ENCODE peak calls at places on chromosomes 16 and 17, in six cellular contexts. One of them, this sample, is unnamed. For H3K36me3, the result is how much of the 10 kb centered on the place peaks cover.

GRCh38 chr17:67570797-67571196 is 146.9 kb upstream of the NOL11 start:
- DNase-seq in esophagus squamous epithelium: no peak
- DNase-seq in CD4-positive, alpha-beta memory T cell: no peak
- DNase-seq in stomach: no peak
- DNase-seq in neuronal stem cell: no peak
- DNase-seq in BE2C: no peak
- DNase-seq in this sample: no peak

GRCh38 chr16:56657555-56658430 is at the start of gene MT1F:
- DNase-seq in esophagus squamous epithelium: no peak
- DNase-seq in stomach: peak
- DNase-seq in neuronal stem cell: peak
- DNase-seq in CD4-positive, alpha-beta memory T cell: peak
- DNase-seq in BE2C: peak
- DNase-seq in this sample: peak

GRCh38 chr17:48219605-48220004 is 112.0 kb downstream of the SNX11 start:
- DNase-seq in esophagus squamous epithelium: no peak
- DNase-seq in CD4-positive, alpha-beta memory T cell: no peak
- DNase-seq in BE2C: no peak
- DNase-seq in neuronal stem cell: no peak
- DNase-seq in stomach: no peak
- DNase-seq in this sample: peak

GRCh38 chr17:41737680-41738023 is 3.2 kb upstream of the HAP1 start:
- DNase-seq in stomach: no peak
- DNase-seq in BE2C: no peak
- DNase-seq in neuronal stem cell: no peak
- DNase-seq in esophagus squamous epithelium: no peak
- DNase-seq in CD4-positive, alpha-beta memory T cell: no peak
- DNase-seq in this sample: no peak

GRCh38 chr17:29567362-29568330 is 809 bp upstream of the ABHD15 start:
- DNase-seq in neuronal stem cell: peak
- DNase-seq in CD4-positive, alpha-beta memory T cell: peak
- DNase-seq in BE2C: peak
- DNase-seq in stomach: peak
- DNase-seq in esophagus squamous epithelium: no peak
- DNase-seq in this sample: no peak

GRCh38 chr16:57797526-57798266 is 4.6 kb downstream of the KIFC3 start:
- DNase-seq in stomach: peak
- DNase-seq in CD4-positive, alpha-beta memory T cell: no peak
- DNase-seq in esophagus squamous epithelium: no peak
- DNase-seq in neuronal stem cell: no peak
- DNase-seq in BE2C: no peak
- DNase-seq in this sample: no peak

GRCh38 chr16:85556456-85557082 is 56.6 kb upstream of the GSE1 start:
- DNase-seq in neuronal stem cell: no peak
- DNase-seq in stomach: peak
- DNase-seq in BE2C: peak
- DNase-seq in CD4-positive, alpha-beta memory T cell: peak
- DNase-seq in esophagus squamous epithelium: no peak
- DNase-seq in this sample: no peak

GRCh38 chr17:35679007-35679682 is 52.3 kb upstream of the RASL10B start:
- DNase-seq in stomach: no peak
- DNase-seq in BE2C: no peak
- DNase-seq in neuronal stem cell: no peak
- DNase-seq in esophagus squamous epithelium: no peak
- DNase-seq in CD4-positive, alpha-beta memory T cell: no peak
- DNase-seq in this sample: no peak

GRCh38 chr16:83807710-83808572 is at the start of gene HSBP1:
- DNase-seq in stomach: peak
- DNase-seq in BE2C: peak
- DNase-seq in neuronal stem cell: peak
- DNase-seq in CD4-positive, alpha-beta memory T cell: peak
- DNase-seq in esophagus squamous epithelium: peak
- DNase-seq in this sample: peak

GRCh38 chr16:84369938-84370627 is 1.7 kb downstream of the ATP2C2 start:
- DNase-seq in stomach: no peak
- DNase-seq in neuronal stem cell: no peak
- DNase-seq in CD4-positive, alpha-beta memory T cell: no peak
- DNase-seq in esophagus squamous epithelium: no peak
- DNase-seq in BE2C: no peak
- DNase-seq in this sample: no peak

GRCh38 chr16:67399749-67400704 is 6.7 kb upstream of the TPPP3 start:
- DNase-seq in stomach: no peak
- DNase-seq in esophagus squamous epithelium: no peak
- DNase-seq in neuronal stem cell: no peak
- DNase-seq in BE2C: peak
- DNase-seq in CD4-positive, alpha-beta memory T cell: no peak
- DNase-seq in this sample: no peak

GRCh38 chr16:70250748-70251650 is 741 bp downstream of the EXOSC6 start:
- DNase-seq in esophagus squamous epithelium: no peak
- DNase-seq in stomach: peak
- DNase-seq in BE2C: peak
- DNase-seq in neuronal stem cell: peak
- DNase-seq in CD4-positive, alpha-beta memory T cell: no peak
- DNase-seq in this sample: no peak

GRCh38 chr17:13385481-13385907 is 216.2 kb downstream of the HS3ST3A1 start:
- DNase-seq in esophagus squamous epithelium: no peak
- DNase-seq in stomach: no peak
- DNase-seq in BE2C: no peak
- DNase-seq in CD4-positive, alpha-beta memory T cell: no peak
- DNase-seq in neuronal stem cell: no peak
- DNase-seq in this sample: no peak

GRCh38 chr17:19264681-19265080 is 27.5 kb downstream of the EPN2 start:
- DNase-seq in CD4-positive, alpha-beta memory T cell: no peak
- DNase-seq in esophagus squamous epithelium: no peak
- DNase-seq in BE2C: no peak
- DNase-seq in neuronal stem cell: no peak
- DNase-seq in stomach: no peak
- DNase-seq in this sample: no peak

GRCh38 chr17:16676645-16677044 is 13.4 kb upstream of the CCDC144A start:
- DNase-seq in esophagus squamous epithelium: no peak
- DNase-seq in neuronal stem cell: no peak
- DNase-seq in BE2C: no peak
- DNase-seq in stomach: no peak
- DNase-seq in CD4-positive, alpha-beta memory T cell: no peak
- DNase-seq in this sample: no peak

GRCh38 chr17:77459018-77459755 is 318.4 kb downstream of the SEC14L1 start:
- DNase-seq in neuronal stem cell: no peak
- DNase-seq in BE2C: no peak
- DNase-seq in stomach: no peak
- DNase-seq in CD4-positive, alpha-beta memory T cell: peak
- DNase-seq in esophagus squamous epithelium: no peak
- DNase-seq in this sample: no peak

GRCh38 chr17:34241062-34241461 is 14.0 kb upstream of the CCL2 start:
- DNase-seq in BE2C: no peak
- DNase-seq in esophagus squamous epithelium: no peak
- DNase-seq in stomach: peak
- DNase-seq in neuronal stem cell: no peak
- DNase-seq in CD4-positive, alpha-beta memory T cell: no peak
- DNase-seq in this sample: no peak

GRCh38 chr17:19787733-19788357 is 39.7 kb upstream of the ALDH3A1 start:
- DNase-seq in CD4-positive, alpha-beta memory T cell: no peak
- DNase-seq in stomach: no peak
- DNase-seq in neuronal stem cell: no peak
- DNase-seq in esophagus squamous epithelium: no peak
- DNase-seq in BE2C: no peak
- DNase-seq in this sample: no peak

GRCh38 chr17:78797691-78798585 is 15.9 kb upstream of the CYTH1 start:
- DNase-seq in BE2C: no peak
- DNase-seq in neuronal stem cell: no peak
- DNase-seq in CD4-positive, alpha-beta memory T cell: peak
- DNase-seq in stomach: no peak
- DNase-seq in esophagus squamous epithelium: no peak
- DNase-seq in this sample: no peak

GRCh38 chr17:48558731-48559608 is 14.1 kb upstream of the HOXB2 start:
- DNase-seq in esophagus squamous epithelium: no peak
- DNase-seq in neuronal stem cell: no peak
- DNase-seq in BE2C: no peak
- DNase-seq in stomach: no peak
- DNase-seq in CD4-positive, alpha-beta memory T cell: no peak
- DNase-seq in this sample: no peak

GRCh38 chr16:56321159-56321558 is 104.2 kb downstream of the AMFR start:
- DNase-seq in neuronal stem cell: no peak
- DNase-seq in BE2C: no peak
- DNase-seq in esophagus squamous epithelium: no peak
- DNase-seq in CD4-positive, alpha-beta memory T cell: no peak
- DNase-seq in stomach: no peak
- DNase-seq in this sample: no peak

GRCh38 chr16:51440096-51440495 is 289.0 kb upstream of the SALL1 start:
- DNase-seq in neuronal stem cell: no peak
- DNase-seq in esophagus squamous epithelium: no peak
- DNase-seq in BE2C: no peak
- DNase-seq in CD4-positive, alpha-beta memory T cell: no peak
- DNase-seq in stomach: no peak
- DNase-seq in this sample: no peak

GRCh38 chr17:82042649-82043048 is 5.2 kb upstream of the DCXR start:
- DNase-seq in neuronal stem cell: no peak
- DNase-seq in CD4-positive, alpha-beta memory T cell: no peak
- DNase-seq in esophagus squamous epithelium: no peak
- DNase-seq in stomach: no peak
- DNase-seq in BE2C: no peak
- DNase-seq in this sample: no peak

GRCh38 chr16:1414532-1415265 is at the start of gene UNKL:
- DNase-seq in neuronal stem cell: peak
- DNase-seq in stomach: peak
- DNase-seq in esophagus squamous epithelium: no peak
- DNase-seq in BE2C: peak
- DNase-seq in CD4-positive, alpha-beta memory T cell: peak
- DNase-seq in this sample: no peak

GRCh38 chr17:9252525-9252924 is 231.2 kb downstream of the NTN1 start:
- DNase-seq in BE2C: no peak
- DNase-seq in neuronal stem cell: no peak
- DNase-seq in CD4-positive, alpha-beta memory T cell: peak
- DNase-seq in stomach: no peak
- DNase-seq in esophagus squamous epithelium: no peak
- DNase-seq in this sample: no peak

GRCh38 chr17:50268040-50268439 is 6.2 kb upstream of the TMEM92 start:
- DNase-seq in CD4-positive, alpha-beta memory T cell: no peak
- DNase-seq in neuronal stem cell: no peak
- DNase-seq in stomach: no peak
- DNase-seq in esophagus squamous epithelium: no peak
- DNase-seq in BE2C: no peak
- DNase-seq in this sample: no peak

DNA sequence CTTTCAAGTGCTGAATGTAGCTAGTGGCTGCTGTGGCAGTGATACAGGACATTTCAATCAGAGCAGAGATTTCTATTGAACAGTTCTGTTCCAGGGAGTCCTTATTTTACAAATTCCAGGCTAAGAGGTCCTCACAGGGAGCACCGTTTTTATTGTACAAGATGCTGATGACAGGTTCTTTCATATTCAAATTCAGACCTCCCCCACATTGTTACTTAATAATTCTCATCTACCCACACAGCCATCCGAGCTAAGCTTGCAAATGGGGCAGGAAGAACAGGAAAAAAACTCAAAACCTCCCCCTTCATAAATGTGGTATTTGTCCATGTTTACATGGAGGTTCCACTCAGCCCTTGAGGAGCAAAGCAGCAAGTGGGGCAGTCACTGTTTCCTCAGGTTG is 9.8 kb downstream of the GABARAPL2 start:
- DNase-seq in neuronal stem cell: no peak
- DNase-seq in esophagus squamous epithelium: no peak
- DNase-seq in stomach: no peak
- DNase-seq in CD4-positive, alpha-beta memory T cell: no peak
- DNase-seq in BE2C: no peak
- DNase-seq in this sample: no peak
- H3K36me3 ChIP-seq in neuronal stem cell: half or more
- H3K36me3 ChIP-seq in esophagus squamous epithelium: half or more
- H3K36me3 ChIP-seq in stomach: half or more
- H3K36me3 ChIP-seq in CD4-positive, alpha-beta memory T cell: half or more
- H3K36me3 ChIP-seq in BE2C: half or more
- H3K36me3 ChIP-seq in this sample: half or more

DNA sequence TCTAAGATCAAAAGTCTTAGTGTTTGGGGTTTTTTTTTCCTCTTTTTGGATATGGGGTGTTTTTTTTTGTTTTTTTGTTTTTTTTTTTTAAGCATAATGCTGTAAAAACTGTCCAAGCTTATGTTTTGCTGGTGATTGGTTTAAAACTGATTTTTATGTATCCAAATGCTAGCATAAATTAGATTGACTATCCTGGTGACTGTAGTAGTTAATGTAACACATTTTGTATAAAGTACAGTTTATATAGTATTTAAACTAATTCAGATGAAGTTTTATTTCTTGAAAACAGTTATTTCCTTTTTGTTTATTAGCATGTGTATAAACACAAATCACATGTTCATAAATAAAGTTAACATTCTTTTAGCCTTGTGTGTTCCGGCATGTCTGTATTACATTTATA is 10.9 kb downstream of the RBBP6 start:
- DNase-seq in esophagus squamous epithelium: no peak
- DNase-seq in CD4-positive, alpha-beta memory T cell: no peak
- DNase-seq in stomach: no peak
- DNase-seq in neuronal stem cell: no peak
- DNase-seq in BE2C: no peak
- DNase-seq in this sample: no peak
- H3K36me3 ChIP-seq in esophagus squamous epithelium: half or more
- H3K36me3 ChIP-seq in CD4-positive, alpha-beta memory T cell: under half
- H3K36me3 ChIP-seq in stomach: half or more
- H3K36me3 ChIP-seq in neuronal stem cell: half or more
- H3K36me3 ChIP-seq in BE2C: half or more
- H3K36me3 ChIP-seq in this sample: half or more

GRCh38 chr16:89737341-89738071 is 16.2 kb downstream of the ZNF276 start:
- DNase-seq in BE2C: no peak
- DNase-seq in neuronal stem cell: no peak
- DNase-seq in CD4-positive, alpha-beta memory T cell: peak
- DNase-seq in stomach: no peak
- DNase-seq in esophagus squamous epithelium: no peak
- DNase-seq in this sample: no peak
- H3K36me3 ChIP-seq in BE2C: half or more
- H3K36me3 ChIP-seq in neuronal stem cell: half or more
- H3K36me3 ChIP-seq in CD4-positive, alpha-beta memory T cell: half or more
- H3K36me3 ChIP-seq in stomach: half or more
- H3K36me3 ChIP-seq in esophagus squamous epithelium: half or more
- H3K36me3 ChIP-seq in this sample: half or more

DNA sequence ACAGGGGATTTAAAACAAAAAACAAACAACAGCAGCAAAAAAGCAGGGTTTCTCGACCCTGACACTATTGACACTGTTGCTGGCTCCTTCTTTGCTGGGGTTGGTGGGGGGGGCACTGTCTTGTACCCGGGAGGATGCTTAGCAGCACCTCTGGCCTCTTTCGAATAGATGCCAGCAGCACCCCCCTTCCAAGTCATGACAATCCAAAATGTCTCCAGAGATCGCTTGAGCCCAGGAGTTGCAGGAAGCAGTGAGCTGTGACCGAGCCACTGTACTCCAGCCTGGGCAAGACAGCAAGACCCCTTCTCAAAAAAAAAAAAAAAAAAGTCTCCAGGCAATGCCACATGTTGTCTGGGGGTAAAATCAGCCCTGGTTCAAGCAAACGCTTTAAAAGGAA is 20.3 kb downstream of the SERPINF1 start:
- DNase-seq in neuronal stem cell: no peak
- DNase-seq in esophagus squamous epithelium: no peak
- DNase-seq in CD4-positive, alpha-beta memory T cell: no peak
- DNase-seq in stomach: no peak
- DNase-seq in BE2C: no peak
- DNase-seq in this sample: no peak
- H3K36me3 ChIP-seq in neuronal stem cell: half or more
- H3K36me3 ChIP-seq in esophagus squamous epithelium: under half
- H3K36me3 ChIP-seq in CD4-positive, alpha-beta memory T cell: under half
- H3K36me3 ChIP-seq in stomach: half or more
- H3K36me3 ChIP-seq in BE2C: under half
- H3K36me3 ChIP-seq in this sample: half or more

This sample was measured in NT2/D1.